ENCODE peak calls at places on chromosomes 16 and 17, in five cellular contexts. V is naive thymus-derived CD4-positive, alpha-beta T cell; R is activated naive CD4-positive, alpha-beta T cell; A is activated CD8-positive, alpha-beta memory T cell treated with anti-CD3 and anti-CD28 coated beads for 1 hour; B is NCI-H1092 treated with DMSO at 0.1 percent for 48 hours. F is an unnamed sample.

GRCh38 chr16:14015948-14016347 is 55.2 kb upstream of the MRTFB start:
- DNase-seq in V (no peak), A (no peak), R (no peak), B (no peak), F (peak; percentile 89)

GRCh38 chr17:16040710-16041251 is 41.2 kb downstream of the TTC19 start:
- DNase-seq in B (no peak), R (no peak), V (no peak), A (no peak), F (no peak)

GRCh38 chr17:76561799-76562268 is 22.0 kb downstream of the PRCD start:
- DNase-seq in B (no peak), A (no peak), R (no peak), V (no peak), F (no peak)

GRCh38 chr17:32265192-32265895 is at the start of gene RHBDL3:
- DNase-seq in V (peak; percentile 16), B (peak; percentile 38), A (no peak), R (no peak), F (no peak)

GRCh38 chr17:80858301-80859003 is 133.2 kb upstream of the CHMP6 start:
- DNase-seq in R (no peak), B (no peak), A (no peak), V (no peak), F (no peak)

GRCh38 chr17:72846399-72846798 is 246.1 kb downstream of the SLC39A11 start:
- DNase-seq in R (no peak), A (no peak), B (no peak), V (no peak), F (no peak)

GRCh38 chr17:75996665-75997590 is 3.7 kb upstream of the CDK3 start:
- DNase-seq in B (no peak), R (no peak), A (no peak), V (no peak), F (peak; percentile 96)

GRCh38 chr16:2082171-2082982 is 34.6 kb downstream of the TSC2 start:
- DNase-seq in V (no peak), A (no peak), B (no peak), R (no peak), F (peak; percentile 67)

GRCh38 chr16:22300427-22301071 is 3.3 kb downstream of the POLR3E start:
- DNase-seq in R (no peak), A (peak; percentile 20), B (peak; percentile 15), V (peak; percentile 45), F (peak; percentile 62)

GRCh38 chr16:75456971-75457370 is 7.5 kb downstream of the TMEM170A start:
- DNase-seq in V (no peak), A (no peak), B (no peak), R (no peak), F (no peak)

GRCh38 chr16:87584271-87584670 is 18.0 kb upstream of the JPH3 start:
- DNase-seq in B (no peak), V (no peak), R (no peak), A (no peak), F (no peak)

GRCh38 chr16:76583466-76583865 is 306.3 kb downstream of the CNTNAP4 start:
- DNase-seq in V (no peak), B (peak; percentile 96), R (no peak), A (no peak), F (peak; percentile 20)

GRCh38 chr16:81767987-81768592 is 11.0 kb upstream of the PLCG2 start:
- DNase-seq in R (no peak), V (no peak), B (peak; percentile 90), A (no peak), F (no peak)

GRCh38 chr16:9138731-9139501 is 47.5 kb downstream of the HAPSTR1 start:
- DNase-seq in B (peak; percentile 57), R (peak; percentile 24), V (peak; percentile 62), A (peak; percentile 49), F (peak; percentile 61)

GRCh38 chr17:79944821-79945391 is 90.8 kb downstream of the TBC1D16 start:
- DNase-seq in V (no peak), R (no peak), A (no peak), B (no peak), F (no peak)